ENCODE peak calls at places on chromosomes 7 and 10, in eight cellular contexts. X is sigmoid colon, V is esophagus muscularis mucosa, N is transverse colon, I is HFFc6, K is ascending aorta, Y is foreskin keratinocyte, R is fibroblast of the aortic adventitia. S is an unnamed sample.

GRCh38 chr10:4082851-4083250 is 297.8 kb upstream of the KLF6 start:
- DNase-seq in X (no peak), V (no peak), N (no peak), I (peak; percentile 17), K (no peak), Y (no peak), R (peak; percentile 85), S (no peak)

GRCh38 chr7:115349635-115350034 is 427.7 kb downstream of the MDFIC start:
- DNase-seq in X (no peak), V (no peak), N (no peak), I (no peak), K (no peak), Y (peak; percentile 31), R (no peak), S (no peak)

GRCh38 chr10:132676193-132676891 is 109.6 kb downstream of the NKX6-2 start:
- DNase-seq in X (peak; percentile 59), V (no peak), N (no peak), I (no peak), K (peak; percentile 51), Y (no peak), R (no peak), S (peak; percentile 45)

GRCh38 chr10:42488416-42488815 is 150.0 kb downstream of the ZNF33B start:
- DNase-seq in X (no peak), V (no peak), N (no peak), I (peak; percentile 57), K (no peak), Y (no peak), R (peak; percentile 16), S (no peak)

GRCh38 chr7:131325179-131325840 is 2.4 kb upstream of the MKLN1 start:
- DNase-seq in X (no peak), V (no peak), N (no peak), I (no peak), K (no peak), Y (no peak), R (no peak), S (no peak)

GRCh38 chr7:33550363-33550762 is 355.0 kb upstream of the BMPER start:
- DNase-seq in X (no peak), V (no peak), N (no peak), I (no peak), K (no peak), Y (no peak), R (peak; percentile 24), S (no peak)

GRCh38 chr7:70492641-70493040 is 639.3 kb upstream of the GALNT17 start:
- DNase-seq in X (no peak), V (no peak), N (no peak), I (no peak), K (no peak), Y (no peak), R (no peak), S (no peak)

GRCh38 chr7:92137531-92137930 is 3.3 kb upstream of the CYP51A1 start:
- DNase-seq in X (no peak), V (no peak), N (no peak), I (no peak), K (no peak), Y (no peak), R (no peak), S (no peak)

GRCh38 chr10:101489355-101489754 is 98.7 kb downstream of the POLL start:
- DNase-seq in X (no peak), V (no peak), N (no peak), I (no peak), K (no peak), Y (peak; percentile 18), R (no peak), S (no peak)

GRCh38 chr10:72638586-72639440 is 12.9 kb upstream of the MICU1 start:
- DNase-seq in X (no peak), V (no peak), N (no peak), I (no peak), K (no peak), Y (no peak), R (no peak), S (no peak)

GRCh38 chr10:131187886-131188285 is 123.6 kb downstream of the TCERG1L start:
- DNase-seq in X (no peak), V (no peak), N (no peak), I (no peak), K (peak; percentile 22), Y (no peak), R (no peak), S (peak; percentile 47)

DNA sequence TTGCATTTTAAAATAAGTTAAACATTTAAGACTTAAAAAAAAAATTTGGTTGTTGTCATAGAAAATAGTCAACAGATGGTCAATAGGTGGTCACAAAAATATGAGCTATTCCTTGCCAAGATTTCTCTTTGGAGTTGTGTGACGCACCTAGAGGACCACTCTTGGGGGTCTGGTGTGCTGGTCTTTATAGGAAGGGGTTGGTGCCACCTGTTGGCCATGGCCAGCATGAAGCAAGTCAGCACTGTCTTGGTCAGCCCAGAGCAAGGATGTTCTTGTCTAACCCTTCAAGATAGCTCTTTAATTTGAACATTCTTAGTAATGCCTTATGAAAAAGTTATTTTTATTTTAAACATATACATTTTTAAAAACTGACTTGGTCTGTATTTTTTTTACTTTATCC is 267.9 kb upstream of the CNTNAP2 start:
- DNase-seq in X (no peak), V (no peak), N (no peak), I (no peak), K (no peak), Y (no peak), R (no peak), S (no peak)
- TF ChIP-seq CTCF in X (no peak), V (no peak), N (no peak), I (no peak), K (no peak), Y (no peak), R (no peak), S (peak; percentile 70)

GRCh38 chr7:124768525-124768924 is 2.9 kb upstream of the GPR37 start:
- DNase-seq in X (no peak), V (no peak), N (no peak), I (no peak), K (no peak), Y (no peak), R (no peak), S (no peak)

GRCh38 chr7:124764071-124764846 is 1.3 kb downstream of the GPR37 start:
- DNase-seq in X (no peak), V (no peak), N (no peak), I (no peak), K (no peak), Y (no peak), R (no peak), S (no peak)

GRCh38 chr7:124762611-124763143 is 2.9 kb downstream of the GPR37 start:
- DNase-seq in X (no peak), V (no peak), N (peak; percentile 25), I (no peak), K (no peak), Y (no peak), R (no peak), S (no peak)

GRCh38 chr7:124764847-124765400 is 668 bp downstream of the GPR37 start:
- DNase-seq in X (no peak), V (no peak), N (peak; percentile 26), I (no peak), K (no peak), Y (peak; percentile 34), R (no peak), S (no peak)

DNA sequence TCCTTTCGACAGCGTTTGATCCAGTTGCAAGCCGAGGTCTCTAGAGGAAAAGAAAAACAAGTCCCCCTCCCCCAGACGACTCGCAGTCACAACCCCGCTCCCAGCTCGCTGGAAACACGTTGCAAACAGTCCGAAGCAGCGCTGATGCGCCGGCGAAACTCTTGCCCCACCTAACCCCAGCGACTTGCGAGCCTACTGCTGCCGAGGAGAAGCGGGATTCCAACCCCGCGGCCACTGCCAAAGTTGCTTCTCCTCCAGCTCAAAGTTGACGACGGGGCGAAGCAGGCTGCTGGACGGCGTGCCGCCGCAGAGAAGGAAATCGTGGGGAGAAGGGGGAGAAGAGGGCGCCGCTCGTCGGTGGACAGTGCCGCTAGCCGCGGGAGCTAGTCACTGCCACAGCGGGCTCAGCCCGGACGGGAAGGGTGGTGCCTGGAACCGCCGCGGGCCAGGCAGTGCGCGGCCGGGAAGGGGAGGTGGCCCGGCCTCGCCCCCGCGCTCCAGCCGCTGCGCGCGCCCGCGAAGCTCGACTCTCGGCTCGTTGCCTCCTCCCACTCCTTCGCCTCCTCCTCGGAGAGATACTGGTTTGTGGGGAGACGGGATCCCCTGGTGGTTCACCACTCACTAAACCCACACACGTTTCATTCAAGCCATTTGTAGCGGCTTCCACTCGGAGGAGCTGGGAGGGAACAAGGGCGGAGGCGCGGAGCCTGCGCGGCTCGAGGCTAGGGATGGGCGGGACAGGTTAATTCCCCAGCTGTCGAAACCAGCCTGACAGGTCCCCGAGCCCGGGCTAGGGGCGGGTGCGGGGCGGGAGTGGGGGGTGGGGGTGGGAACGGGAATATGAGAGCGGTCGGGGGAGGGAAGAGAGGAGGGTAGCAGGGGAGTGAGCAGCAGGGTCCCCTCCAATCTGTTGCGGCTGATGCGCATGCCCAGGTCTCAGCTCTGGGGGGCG is at the start of gene GPR37:
- DNase-seq in X (peak; percentile 74), V (no peak), N (peak; percentile 59), I (no peak), K (peak; percentile 75), Y (peak; percentile 89), R (peak; percentile 51), S (peak; percentile 80)
- TF ChIP-seq CTCF in X (no peak), V (peak; percentile 53), N (no peak), I (no peak), K (peak; percentile 8), Y (peak; percentile 83), R (peak; percentile 19), S (peak; percentile 46)

GRCh38 chr10:123897146-123897545 is 5.5 kb upstream of the CPXM2 start:
- DNase-seq in X (no peak), V (no peak), N (no peak), I (no peak), K (no peak), Y (no peak), R (no peak), S (no peak)
- TF ChIP-seq CTCF in X (no peak), V (peak; percentile 21), N (no peak), I (peak; percentile 58), K (no peak), Y (peak; percentile 44), R (peak; percentile 32), S (peak; percentile 49)

GRCh38 chr7:36393826-36394225 is 4.2 kb downstream of the ANLN start:
- DNase-seq in X (no peak), V (no peak), N (no peak), I (no peak), K (no peak), Y (peak; percentile 8), R (no peak), S (no peak)

GRCh38 chr7:36400023-36400422 is 10.4 kb downstream of the ANLN start:
- DNase-seq in X (no peak), V (no peak), N (no peak), I (no peak), K (no peak), Y (no peak), R (peak; percentile 63), S (no peak)

GRCh38 chr7:36395171-36395894 is 5.7 kb downstream of the ANLN start:
- DNase-seq in X (no peak), V (no peak), N (no peak), I (no peak), K (no peak), Y (no peak), R (no peak), S (no peak)

GRCh38 chr7:36400606-36401005 is 10.9 kb downstream of the ANLN start:
- DNase-seq in X (no peak), V (no peak), N (no peak), I (peak; percentile 28), K (no peak), Y (peak; percentile 71), R (peak; percentile 62), S (no peak)

GRCh38 chr7:36396150-36396549 is 6.5 kb downstream of the ANLN start:
- DNase-seq in X (no peak), V (no peak), N (no peak), I (no peak), K (no peak), Y (no peak), R (no peak), S (no peak)
- TF ChIP-seq CTCF in X (no peak), V (no peak), N (no peak), I (no peak), K (no peak), Y (no peak), R (no peak), S (no peak)